ENCODE peak calls at places on chromosome 21, in seven cellular contexts. C is fibroblast of lung, T is endothelial cell of umbilical vein, R is HL-60, S is A549, N is upper lobe of right lung, I is keratinocyte. F is an unnamed sample.

GRCh38 chr21:21019681-21020080 is 21.5 kb downstream of the NCAM2 start:
- DNase-seq in C (peak; percentile 50), T (no peak), R (no peak), S (no peak), N (no peak), I (no peak), F (no peak)

GRCh38 chr21:33078907-33079582 is 9.1 kb downstream of the OLIG1 start:
- DNase-seq in C (peak; percentile 83), T (no peak), R (peak; percentile 90), S (peak; percentile 41), N (no peak), I (no peak), F (no peak)

GRCh38 chr21:13854638-13855037 is 245.1 kb downstream of the POTED start:
- DNase-seq in C (no peak), T (no peak), R (no peak), S (no peak), N (no peak), I (no peak), F (no peak)

GRCh38 chr21:38804617-38805281 is 980 bp upstream of the ETS2 start:
- DNase-seq in C (peak; percentile 69), T (peak; percentile 72), R (peak; percentile 59), S (peak; percentile 69), N (peak; percentile 91), I (no peak), F (no peak)

GRCh38 chr21:41000838-41001237 is 153.9 kb upstream of the DSCAM start:
- DNase-seq in C (no peak), T (no peak), R (no peak), S (no peak), N (no peak), I (no peak), F (no peak)

GRCh38 chr21:26920055-26920454 is 46.8 kb downstream of the ADAMTS5 start:
- DNase-seq in C (no peak), T (no peak), R (no peak), S (no peak), N (no peak), I (no peak), F (no peak)

GRCh38 chr21:46515109-46515508 is 56.4 kb downstream of the DIP2A start:
- DNase-seq in C (peak; percentile 35), T (peak; percentile 75), R (peak; percentile 16), S (no peak), N (no peak), I (no peak), F (no peak)

GRCh38 chr21:32132911-32133310 is 145.9 kb downstream of the MIS18A start:
- DNase-seq in C (no peak), T (no peak), R (no peak), S (no peak), N (no peak), I (no peak), F (no peak)

GRCh38 chr21:27515676-27516075 is 548.8 kb upstream of the ADAMTS5 start:
- DNase-seq in C (no peak), T (no peak), R (no peak), S (no peak), N (no peak), I (no peak), F (no peak)

DNA sequence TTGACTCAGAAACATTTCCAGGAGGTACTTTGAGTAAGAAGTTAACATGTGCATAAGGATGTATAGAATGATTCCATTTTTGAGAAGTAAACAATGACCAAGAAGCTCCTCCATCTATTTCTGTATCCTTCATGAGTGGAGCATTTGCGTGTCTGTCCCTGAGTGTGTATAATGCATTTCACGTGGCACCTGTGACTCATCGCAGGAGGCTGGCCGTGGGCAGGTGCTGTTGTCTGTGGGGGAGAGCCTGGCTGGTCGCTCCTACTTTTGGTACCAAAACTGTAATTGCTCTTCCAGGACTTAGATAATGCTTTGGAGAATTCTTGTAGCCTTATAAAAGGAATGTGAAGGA is 16.5 kb downstream of the SLC37A1 start:
- DNase-seq in C (no peak), T (no peak), R (no peak), S (no peak), N (no peak), I (no peak), F (no peak)
- H3K27ac ChIP-seq in C (no peak overlapping the region), T (no peak overlapping the region), R (no peak overlapping the region), S (no peak overlapping the region), N (no peak overlapping the region), I (no peak overlapping the region), F (no peak overlapping the region)

GRCh38 chr21:29378814-29379213 is 80.1 kb downstream of the BACH1 start:
- DNase-seq in C (peak; percentile 41), T (no peak), R (no peak), S (no peak), N (no peak), I (no peak), F (no peak)

GRCh38 chr21:29379517-29380054 is 80.9 kb downstream of the BACH1 start:
- DNase-seq in C (no peak), T (no peak), R (no peak), S (no peak), N (peak; percentile 69), I (no peak), F (no peak)

GRCh38 chr21:29377266-29377665 is 78.5 kb downstream of the BACH1 start:
- DNase-seq in C (no peak), T (no peak), R (no peak), S (no peak), N (no peak), I (no peak), F (no peak)

GRCh38 chr21:29374481-29374880 is 75.8 kb downstream of the BACH1 start:
- DNase-seq in C (no peak), T (no peak), R (no peak), S (no peak), N (no peak), I (no peak), F (no peak)

GRCh38 chr21:29376556-29376955 is 77.8 kb downstream of the BACH1 start:
- DNase-seq in C (no peak), T (peak; percentile 12), R (peak; percentile 41), S (peak; percentile 42), N (peak; percentile 69), I (no peak), F (no peak)
- TF ChIP-seq CTCF in C (peak; percentile 37), T (peak; percentile 30), R (peak; percentile 18), S (peak; percentile 17), N (peak; percentile 44), I (peak; percentile 59), F (no peak)

DNA sequence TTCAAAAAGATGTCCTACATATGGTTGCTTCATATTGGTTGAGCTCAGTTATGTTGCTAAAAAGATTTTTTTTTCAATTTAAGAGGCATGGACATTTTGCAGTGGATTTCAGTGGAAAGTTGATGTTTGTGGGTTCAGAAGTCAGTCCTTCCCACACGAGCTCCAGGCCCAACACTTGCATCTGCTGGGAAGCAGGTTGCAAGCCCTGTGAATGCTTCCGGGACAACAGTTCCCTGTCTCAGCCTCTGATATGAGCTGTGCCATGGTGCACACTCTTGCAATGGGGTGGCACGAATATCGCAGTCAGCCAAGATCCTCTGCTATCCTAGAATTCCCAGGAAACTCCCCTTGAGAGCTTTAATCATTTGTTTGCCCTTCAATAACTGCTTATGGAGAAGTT is 30.3 kb upstream of the ABCG1 start:
- DNase-seq in C (no peak), T (no peak), R (no peak), S (no peak), N (no peak), I (no peak), F (no peak)
- H3K27ac ChIP-seq in C (no peak overlapping the region), T (no peak overlapping the region), R (peak overlapping the region; percentile 83), S (no peak overlapping the region), N (no peak overlapping the region), I (no peak overlapping the region), F (no peak overlapping the region)

GRCh38 chr21:36754241-36754881 is 55.4 kb downstream of the SIM2 start:
- DNase-seq in C (no peak), T (no peak), R (peak; percentile 25), S (no peak), N (no peak), I (no peak), F (no peak)
- TF ChIP-seq CTCF in C (no peak), T (no peak), R (no peak), S (no peak), N (no peak), I (no peak), F (no peak)

DNA sequence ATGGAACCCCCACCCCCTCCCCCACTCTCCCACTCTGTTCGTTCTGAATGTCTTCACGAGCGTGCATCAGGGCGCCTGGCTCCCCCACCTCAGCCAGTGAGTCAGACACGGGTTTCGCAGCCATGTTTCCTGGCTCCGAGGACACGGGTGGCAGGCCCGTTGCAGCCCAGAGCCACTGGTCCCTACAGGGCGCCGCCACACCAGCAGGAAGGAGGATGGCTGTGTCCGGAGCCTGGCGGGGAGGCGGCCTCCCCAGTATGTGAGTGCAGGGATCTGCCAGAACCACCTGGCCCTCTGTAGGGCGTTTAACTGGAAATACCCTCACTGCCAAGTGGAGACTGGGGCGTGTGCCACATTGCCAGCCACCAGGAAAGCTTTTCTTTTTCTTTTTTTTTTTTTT is 18.5 kb downstream of the CSTB start:
- DNase-seq in C (no peak), T (no peak), R (no peak), S (no peak), N (no peak), I (no peak), F (no peak)
- H3K27ac ChIP-seq in C (no peak overlapping the region), T (no peak overlapping the region), R (no peak overlapping the region), S (peak overlapping the region; percentile 43), N (peak overlapping the region; percentile 71), I (no peak overlapping the region), F (peak overlapping the region; percentile 81)